ENCODE peak calls at places on chromosome 12, in ten cellular contexts. N is neural progenitor cell; M is CD4-positive, CD25-positive, alpha-beta regulatory T cell; S is heart right ventricle; R is K562; L is endodermal cell; X is left ventricle myocardium inferior; C is body of pancreas; V is pancreas; K is lower lobe of right lung. H is an unnamed sample. For H3K9me3, the result is how much of the 10 kb centered on the place peaks cover.

GRCh38 chr12:120047072-120047471 is 58.0 kb downstream of the BICDL1 start:
- DNase-seq in N (no peak), M (no peak), S (no peak), R (no peak), L (no peak), X (no peak), C (no peak), V (no peak), K (no peak), H (no peak)

GRCh38 chr12:52170827-52171226 is 21.0 kb downstream of the KRT80 start:
- DNase-seq in N (no peak), M (no peak), S (no peak), R (no peak), L (no peak), X (no peak), C (peak), V (no peak), K (no peak), H (no peak)

GRCh38 chr12:57094194-57095160 is 5.6 kb downstream of the NAB2 start:
- DNase-seq in N (no peak), M (no peak), S (no peak), R (no peak), L (peak), X (no peak), C (no peak), V (no peak), K (no peak), H (no peak)

GRCh38 chr12:93785262-93786010 is 108.3 kb downstream of the CRADD start:
- DNase-seq in N (peak), M (peak), S (peak), R (peak), L (peak), X (no peak), C (peak), V (no peak), K (no peak), H (no peak)

GRCh38 chr12:115166698-115167315 is 482.8 kb upstream of the TBX3 start:
- DNase-seq in N (peak), M (no peak), S (no peak), R (no peak), L (no peak), X (no peak), C (no peak), V (no peak), K (no peak), H (no peak)

GRCh38 chr12:25287610-25288009 is 36.9 kb upstream of the KRAS start:
- DNase-seq in N (no peak), M (no peak), S (no peak), R (no peak), L (no peak), X (no peak), C (no peak), V (no peak), K (no peak), H (no peak)

GRCh38 chr12:14111230-14111865 is 129.9 kb upstream of the GRIN2B start:
- DNase-seq in N (peak), M (peak), S (no peak), R (no peak), L (peak), X (no peak), C (no peak), V (no peak), K (no peak), H (no peak)

GRCh38 chr12:108798551-108799221 is 58.7 kb downstream of the SSH1 start:
- DNase-seq in N (no peak), M (no peak), S (no peak), R (no peak), L (no peak), X (no peak), C (no peak), V (no peak), K (no peak), H (no peak)

GRCh38 chr12:79433465-79434072 is 257.2 kb downstream of the PAWR start:
- DNase-seq in N (no peak), M (no peak), S (no peak), R (no peak), L (no peak), X (no peak), C (no peak), V (no peak), K (no peak), H (no peak)

GRCh38 chr12:115008951-115009350 is 325.0 kb upstream of the TBX3 start:
- DNase-seq in N (no peak), M (no peak), S (no peak), R (no peak), L (no peak), X (no peak), C (no peak), V (no peak), K (no peak), H (no peak)

GRCh38 chr12:75953312-75953906 is 78.2 kb downstream of the PHLDA1 start:
- DNase-seq in N (no peak), M (no peak), S (no peak), R (no peak), L (no peak), X (no peak), C (no peak), V (no peak), K (no peak), H (no peak)

GRCh38 chr12:64635356-64635998 is 25.2 kb downstream of the RASSF3 start:
- DNase-seq in N (no peak), M (no peak), S (no peak), R (no peak), L (no peak), X (no peak), C (no peak), V (no peak), K (no peak), H (no peak)

GRCh38 chr12:269216-269615 is 6.6 kb upstream of the SLC6A13 start:
- DNase-seq in N (no peak), M (no peak), S (no peak), R (no peak), L (no peak), X (no peak), C (no peak), V (no peak), K (no peak), H (no peak)

GRCh38 chr12:120402217-120402616 is 33.3 kb upstream of the MSI1 start:
- DNase-seq in N (peak), M (no peak), S (no peak), R (no peak), L (peak), X (no peak), C (no peak), V (no peak), K (no peak), H (no peak)

GRCh38 chr12:94649349-94650142 is 811 bp downstream of the TMCC3 start:
- DNase-seq in N (peak), M (peak), S (peak), R (no peak), L (peak), X (peak), C (peak), V (peak), K (peak), H (peak)

GRCh38 chr12:116528067-116528466 is 31.1 kb upstream of the MAP1LC3B2 start:
- DNase-seq in N (no peak), M (no peak), S (no peak), R (no peak), L (no peak), X (no peak), C (no peak), V (no peak), K (no peak), H (no peak)

GRCh38 chr12:128798543-128799341 is 25.0 kb downstream of the SLC15A4 start:
- DNase-seq in N (no peak), M (peak), S (no peak), R (no peak), L (no peak), X (no peak), C (peak), V (no peak), K (peak), H (no peak)

GRCh38 chr12:11397366-11397765 is 2.0 kb upstream of the PRB2 start:
- DNase-seq in N (no peak), M (no peak), S (no peak), R (no peak), L (no peak), X (no peak), C (no peak), V (no peak), K (no peak), H (no peak)

GRCh38 chr12:10562306-10562933 is 51.0 kb downstream of the MAGOHB start:
- DNase-seq in N (peak), M (peak), S (no peak), R (peak), L (no peak), X (no peak), C (no peak), V (no peak), K (no peak), H (peak)

GRCh38 chr12:26691234-26691970 is 141.6 kb downstream of the ITPR2 start:
- DNase-seq in N (peak), M (no peak), S (no peak), R (peak), L (peak), X (no peak), C (no peak), V (no peak), K (no peak), H (no peak)

GRCh38 chr12:91423336-91424050 is 240.9 kb upstream of the DCN start:
- DNase-seq in N (no peak), M (no peak), S (no peak), R (no peak), L (no peak), X (no peak), C (no peak), V (no peak), K (no peak), H (no peak)

GRCh38 chr12:46269429-46270241 is 792 bp upstream of the SLC38A1 start:
- DNase-seq in N (peak), M (peak), S (no peak), R (no peak), L (peak), X (no peak), C (no peak), V (no peak), K (no peak), H (peak)

GRCh38 chr12:1429980-1430379 is 164.4 kb downstream of the FBXL14 start:
- DNase-seq in N (no peak), M (no peak), S (no peak), R (no peak), L (no peak), X (no peak), C (no peak), V (no peak), K (no peak), H (no peak)

GRCh38 chr12:64687816-64688599 is 71.2 kb downstream of the GNS start:
- DNase-seq in N (no peak), M (no peak), S (no peak), R (no peak), L (no peak), X (no peak), C (no peak), V (no peak), K (no peak), H (no peak)

GRCh38 chr12:58105225-58106119 is 164.1 kb downstream of the ATP23 start:
- DNase-seq in N (no peak), M (no peak), S (no peak), R (no peak), L (peak), X (no peak), C (no peak), V (no peak), K (no peak), H (no peak)

GRCh38 chr12:62816624-62817023 is 118.3 kb downstream of the PPM1H start:
- DNase-seq in N (no peak), M (no peak), S (no peak), R (no peak), L (no peak), X (no peak), C (no peak), V (no peak), K (no peak), H (no peak)

GRCh38 chr12:17333287-17333686 is 727.3 kb upstream of the LMO3 start:
- DNase-seq in N (no peak), M (no peak), S (no peak), R (no peak), L (no peak), X (no peak), C (no peak), V (no peak), K (no peak), H (no peak)

DNA sequence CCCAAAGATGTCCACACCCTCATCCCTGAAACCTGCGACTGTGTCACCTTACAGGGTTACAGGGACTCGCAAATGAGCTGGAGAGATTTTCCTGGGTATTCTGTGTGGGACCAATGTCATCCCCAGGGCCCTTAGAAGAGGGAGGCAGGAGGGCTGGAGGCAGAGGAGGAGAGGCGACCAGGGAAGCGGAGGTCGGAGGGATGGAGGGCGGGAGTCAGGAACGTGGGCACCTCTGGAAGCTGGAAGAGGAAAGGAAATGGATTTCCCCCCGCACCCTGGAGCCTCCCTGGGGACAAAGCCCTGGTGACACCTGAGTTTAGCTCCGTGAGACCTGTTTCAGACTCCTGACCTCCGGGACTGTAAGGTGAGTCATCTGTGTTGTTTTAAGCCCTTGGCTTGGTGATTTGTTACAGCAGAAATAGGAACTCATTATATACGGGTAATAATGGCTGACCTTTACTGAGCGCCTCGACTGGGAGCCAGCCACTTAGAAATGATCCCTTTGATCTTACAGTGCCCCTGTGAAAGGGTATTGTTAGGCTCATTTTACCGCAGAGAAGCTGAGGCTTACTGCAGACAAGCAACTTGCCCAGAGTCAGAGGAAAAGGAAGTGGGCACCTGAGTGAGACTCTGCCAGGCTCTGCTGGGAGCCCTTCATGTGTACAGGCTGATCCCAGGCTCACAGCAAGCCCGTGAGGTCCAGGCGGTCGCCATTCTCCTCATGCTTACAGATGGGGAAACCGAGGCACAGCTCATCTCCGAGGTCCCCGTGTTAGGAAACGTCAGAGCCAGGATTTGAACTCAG is 29.2 kb upstream of the FZD10 start:
- DNase-seq in N (no peak), M (no peak), S (no peak), R (no peak), L (no peak), X (no peak), C (no peak), V (no peak), K (no peak), H (no peak)
- H3K9me3 ChIP-seq in N (under half), M (under half), S (under half), R (under half), L (under half), X (under half), C (under half), V (under half), K (under half), H (under half)

DNA sequence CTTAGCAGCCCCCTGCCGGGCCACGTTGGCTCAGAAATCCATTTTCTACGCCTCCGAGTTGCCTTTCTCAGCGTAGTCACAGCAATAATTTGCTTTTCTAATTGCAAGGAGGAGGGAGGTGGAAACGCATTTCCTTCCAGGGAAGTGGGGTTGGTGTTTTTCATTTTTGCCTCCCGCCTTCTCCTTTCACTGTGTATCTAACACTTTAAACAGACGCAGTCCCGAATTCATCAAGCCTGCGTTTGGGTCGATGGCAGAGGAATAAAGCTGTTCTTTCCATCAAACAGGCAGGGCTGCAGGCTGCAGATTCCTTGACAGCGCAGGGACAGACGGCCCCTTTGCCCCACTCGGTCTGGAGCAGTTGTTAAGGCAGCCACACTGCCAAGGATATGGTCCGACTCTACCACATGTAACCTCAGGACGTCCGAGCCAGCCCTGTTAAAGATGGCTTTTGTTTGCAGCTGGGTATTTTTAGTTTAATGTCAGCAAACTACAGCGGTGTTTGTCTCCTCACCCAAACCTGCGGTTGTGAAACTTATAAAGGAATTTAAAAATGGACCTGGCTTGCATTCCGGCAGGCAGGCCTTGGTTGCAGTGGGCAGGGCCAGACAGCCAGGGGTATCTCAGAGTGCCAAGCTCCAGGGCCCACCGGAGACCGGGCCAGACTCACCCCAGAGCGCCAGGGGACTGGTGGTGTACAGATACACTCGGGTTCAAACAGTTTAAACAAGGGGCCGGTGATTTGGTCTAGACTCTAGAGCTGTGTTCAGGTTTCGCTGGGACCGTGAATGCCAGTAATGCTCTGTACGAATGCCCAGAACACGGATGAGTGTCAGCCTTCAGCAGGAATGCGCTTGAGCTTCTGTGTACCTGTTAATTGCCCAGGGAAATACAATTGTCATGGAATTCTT is 2.2 kb downstream of the CHST11 start:
- DNase-seq in N (peak), M (peak), S (peak), R (no peak), L (peak), X (peak), C (no peak), V (peak), K (peak), H (peak)
- H3K27ac ChIP-seq in N (no peak), M (peak), S (peak), R (peak), L (no peak), X (peak), C (peak), V (no peak), K (peak), H (peak)

GRCh38 chr12:133120385-133121191 is 9.5 kb downstream of the ZNF891 start:
- DNase-seq in N (no peak), M (no peak), S (no peak), R (no peak), L (no peak), X (no peak), C (no peak), V (no peak), K (no peak), H (no peak)
- H3K9me3 ChIP-seq in N (half or more), M (half or more), S (half or more), R (under half), L (half or more), X (half or more), C (under half), V (under half), K (half or more), H (under half)

DNA sequence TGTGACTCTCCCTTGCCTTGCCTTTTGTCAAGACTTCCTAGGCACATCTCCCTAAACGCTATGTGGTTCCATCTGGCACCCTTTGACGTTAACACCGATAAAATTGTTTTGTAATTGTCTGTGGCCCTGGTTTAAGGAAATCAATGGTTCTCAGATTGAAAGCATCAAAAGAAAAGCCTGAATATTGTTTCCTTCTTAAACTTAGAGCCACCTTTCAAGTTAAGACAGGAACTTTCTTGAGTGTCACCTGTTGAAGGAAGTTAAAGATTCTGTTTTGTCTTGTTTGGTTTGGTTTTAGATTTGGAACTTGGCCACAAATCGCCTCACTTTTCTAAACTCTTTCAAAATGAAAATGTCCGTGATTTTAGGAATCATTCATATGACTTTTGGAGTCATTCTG is 14.8 kb upstream of the DNAH10 start:
- DNase-seq in N (no peak), M (no peak), S (no peak), R (no peak), L (no peak), X (no peak), C (no peak), V (no peak), K (no peak), H (no peak)
- H3K27ac ChIP-seq in N (no peak), M (no peak), S (no peak), R (no peak), L (no peak), X (no peak), C (no peak), V (no peak), K (no peak), H (no peak)

DNA sequence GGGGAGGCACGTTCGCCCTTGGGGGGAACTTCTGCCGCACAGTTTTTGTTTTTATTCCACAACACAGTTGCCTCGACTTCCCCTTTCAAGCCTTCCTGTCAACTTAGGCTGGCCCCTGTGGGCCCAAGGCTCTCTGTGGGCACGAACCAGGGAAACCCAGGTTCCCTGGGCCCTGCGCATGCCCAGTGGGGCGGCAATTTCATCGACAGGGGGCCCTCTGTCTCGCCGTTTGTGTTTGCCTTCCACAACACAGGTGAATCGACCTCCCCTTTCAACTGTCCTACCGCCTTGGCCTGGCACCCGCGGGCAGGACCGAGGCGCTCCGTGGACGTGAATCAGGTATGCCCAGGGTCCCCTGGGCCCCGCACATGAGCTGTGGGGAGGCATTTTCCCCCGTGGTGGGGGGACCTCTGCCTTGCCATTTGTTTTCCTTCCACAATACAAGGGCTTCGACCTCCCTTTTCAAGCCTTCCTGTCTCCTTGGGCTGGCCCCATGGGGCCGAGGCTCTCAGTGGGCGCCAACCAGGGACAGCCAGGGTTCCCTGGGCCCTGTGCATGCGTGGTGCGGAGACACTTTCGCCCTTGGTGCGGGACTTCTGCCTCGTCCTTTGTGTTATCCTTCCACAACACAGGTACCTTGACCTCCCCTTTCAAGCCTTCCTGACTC is 354.0 kb downstream of the ALG10 start:
- DNase-seq in N (no peak), M (no peak), S (no peak), R (no peak), L (no peak), X (no peak), C (no peak), V (no peak), K (no peak), H (no peak)
- H3K9me3 ChIP-seq in N (under half), M (half or more), S (under half), R (under half), L (under half), X (half or more), C (under half), V (under half), K (under half), H (under half)